ENCODE peak calls at places on chromosomes 3 and 15, in six cellular contexts. C is AG09319, P is cardiac muscle cell, O is GM20000, J is astrocyte of the spinal cord, R is uterus. W is an unnamed sample.
A peak's percentile ranks its signal among the peaks of the same experiment; 100 is the strongest.

GRCh38 chr15:36362508-36362907 is 216.9 kb upstream of the CDIN1 start:
- DNase-seq in C (no peak), R (no peak), O (no peak), J (no peak), P (peak; percentile 73), W (no peak)

GRCh38 chr3:56783644-56784451 is 17.9 kb downstream of the ARHGEF3 start:
- DNase-seq in C (peak; percentile 66), J (peak; percentile 94), O (peak; percentile 83), P (no peak), R (peak; percentile 33), W (peak; percentile 92)

GRCh38 chr3:37291275-37291700 is 116.9 kb upstream of the LRRFIP2 start:
- DNase-seq in J (peak; percentile 62), P (no peak), C (peak; percentile 40), R (no peak), O (no peak), W (peak; percentile 27)

GRCh38 chr3:129558772-129559564 is 16.0 kb downstream of the H1-8 start:
- DNase-seq in O (no peak), P (no peak), R (no peak), J (peak; percentile 61), C (peak; percentile 79), W (no peak)

GRCh38 chr15:57377478-57377847 is 1.2 kb downstream of the CGNL1 start:
- DNase-seq in J (no peak), P (no peak), O (no peak), R (no peak), C (no peak), W (peak; percentile 23)

GRCh38 chr3:104635872-104636580 is 730.7 kb upstream of the ALCAM start:
- DNase-seq in C (no peak), R (no peak), O (no peak), P (no peak), J (no peak), W (no peak)

GRCh38 chr3:64300790-64301423 is 75.6 kb upstream of the PRICKLE2 start:
- DNase-seq in R (no peak), C (peak; percentile 60), O (no peak), P (no peak), J (peak; percentile 86), W (peak; percentile 56)

GRCh38 chr3:106345353-106346027 is 476.7 kb upstream of the CBLB start:
- DNase-seq in J (peak; percentile 97), P (no peak), C (peak; percentile 99), O (no peak), R (no peak), W (peak; percentile 92)

GRCh38 chr3:38126121-38126892 is 10.6 kb downstream of the ACAA1 start:
- DNase-seq in C (no peak), O (no peak), P (no peak), J (no peak), R (no peak), W (no peak)

GRCh38 chr3:37456270-37456708 is 281.9 kb upstream of the LRRFIP2 start:
- DNase-seq in C (no peak), R (peak; percentile 43), J (no peak), O (no peak), P (peak; percentile 64), W (peak; percentile 18)

GRCh38 chr3:60514866-60515265 is 736.4 kb downstream of the FHIT start:
- DNase-seq in O (no peak), J (no peak), R (no peak), P (no peak), C (no peak), W (no peak)

GRCh38 chr3:190848891-190849290 is 13.6 kb downstream of the GMNC start:
- DNase-seq in J (no peak), O (no peak), C (no peak), R (no peak), P (no peak), W (no peak)

GRCh38 chr3:89964347-89964746 is 856.9 kb downstream of the EPHA3 start:
- DNase-seq in O (no peak), C (no peak), J (peak; percentile 45), P (no peak), R (no peak), W (peak; percentile 15)

GRCh38 chr15:89781891-89782618 is 5.9 kb downstream of the MESP2 start:
- DNase-seq in R (no peak), C (no peak), P (no peak), J (peak; percentile 55), O (no peak), W (peak; percentile 84)

GRCh38 chr3:42710323-42711021 is 7.9 kb upstream of the HHATL start:
- DNase-seq in O (no peak), J (no peak), P (no peak), C (no peak), R (no peak), W (no peak)

GRCh38 chr3:31234143-31234542 is 298.6 kb upstream of the STT3B start:
- DNase-seq in C (no peak), R (no peak), P (no peak), O (no peak), J (no peak), W (no peak)

GRCh38 chr3:184777566-184778356 is 34.2 kb upstream of the VPS8 start:
- DNase-seq in O (peak; percentile 90), J (peak; percentile 94), P (peak; percentile 92), C (peak; percentile 93), R (peak; percentile 86), W (peak; percentile 87)

GRCh38 chr15:40706121-40706520 is 11.1 kb downstream of the RAD51 start:
- DNase-seq in P (no peak), J (no peak), C (no peak), R (no peak), O (no peak), W (no peak)

GRCh38 chr15:38490231-38490630 is 36.3 kb downstream of the FAM98B start:
- DNase-seq in O (no peak), P (no peak), R (no peak), J (peak; percentile 70), C (peak; percentile 5), W (no peak)

GRCh38 chr3:124634210-124635168 is 95.8 kb upstream of the UMPS start:
- DNase-seq in O (peak; percentile 27), R (no peak), C (no peak), P (no peak), J (no peak), W (no peak)

GRCh38 chr3:42638339-42638842 is 15.1 kb upstream of the ZBTB47 start:
- DNase-seq in C (no peak), O (no peak), J (no peak), P (no peak), R (no peak), W (no peak)

GRCh38 chr15:69484837-69485236 is 32.2 kb downstream of the RPLP1 start:
- DNase-seq in R (no peak), C (no peak), J (no peak), O (no peak), P (no peak), W (peak; percentile 60)

GRCh38 chr15:29369261-29369660 is 99.6 kb upstream of the NSMCE3 start:
- DNase-seq in C (no peak), O (no peak), R (no peak), P (no peak), J (no peak), W (no peak)

GRCh38 chr3:141642215-141642614 is 95.9 kb upstream of the RNF7 start:
- DNase-seq in J (no peak), P (no peak), R (no peak), O (no peak), C (no peak), W (no peak)

GRCh38 chr15:71201471-71201870 is 86.2 kb downstream of the THSD4 start:
- DNase-seq in P (peak; percentile 84), R (no peak), J (no peak), C (no peak), O (no peak), W (no peak)

GRCh38 chr15:100330221-100330620 is 11.6 kb downstream of the ADAMTS17 start:
- DNase-seq in R (no peak), J (no peak), O (no peak), P (no peak), C (no peak), W (no peak)

GRCh38 chr15:74808073-74808839 is 4.4 kb upstream of the LMAN1L start:
- DNase-seq in P (no peak), J (no peak), O (no peak), R (no peak), C (no peak), W (peak; percentile 88)

DNA sequence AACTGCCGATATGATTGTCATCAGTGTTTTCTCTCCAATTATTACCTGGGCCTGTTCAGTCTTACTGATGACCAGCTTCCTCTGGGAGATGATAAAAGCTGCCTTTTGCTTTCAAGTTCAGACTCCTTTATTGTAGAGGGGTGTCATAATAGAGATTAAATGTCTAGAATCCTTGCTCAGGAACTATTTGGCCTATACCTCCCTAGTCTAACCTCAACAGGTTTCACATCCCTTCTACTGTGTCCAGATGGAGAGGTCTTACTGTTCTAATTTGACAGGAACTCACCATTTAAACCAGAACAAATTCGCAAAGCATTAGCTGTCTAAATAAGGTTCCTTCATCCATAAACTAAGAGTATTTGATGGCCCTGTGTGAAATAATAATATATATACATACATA is 88.0 kb downstream of the BCHE start:
- DNase-seq in C (no peak), J (no peak), P (no peak), R (no peak), O (no peak), W (no peak)
- TF ChIP-seq CTCF in C (no peak), J (no peak), P (no peak), R (no peak), O (no peak), W (no peak)

DNA sequence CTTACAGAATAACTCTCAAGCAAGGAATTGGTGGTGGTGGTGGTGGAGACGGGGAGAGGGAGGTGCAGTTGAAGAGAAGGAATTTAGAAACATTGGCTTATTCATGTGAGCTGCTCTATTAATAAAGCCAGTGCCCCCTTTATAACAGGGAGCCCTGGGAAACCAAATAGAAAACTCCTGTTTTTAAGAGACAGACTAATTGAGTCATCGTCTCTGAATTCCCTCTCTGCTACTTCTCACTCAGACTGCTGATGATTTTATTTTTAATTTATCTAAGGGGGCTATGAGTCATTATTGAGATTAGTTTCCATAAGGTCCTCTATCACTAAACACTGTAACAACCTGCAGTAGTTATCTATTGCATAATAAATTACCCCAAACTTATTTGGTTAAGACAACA is 145.9 kb upstream of the GALNT15 start:
- DNase-seq in J (peak; percentile 59), R (no peak), P (no peak), C (no peak), O (no peak), W (no peak)
- TF ChIP-seq CTCF in J (no peak), R (no peak), P (no peak), C (no peak), O (no peak), W (no peak)

GRCh38 chr3:161409858-161410257 is 38.5 kb upstream of the SPTSSB start:
- DNase-seq in R (no peak), C (no peak), P (no peak), J (no peak), O (no peak), W (peak; percentile 76)

GRCh38 chr3:161405836-161406235 is 34.5 kb upstream of the SPTSSB start:
- DNase-seq in C (no peak), R (no peak), P (no peak), J (no peak), O (no peak), W (no peak)

GRCh38 chr3:161412117-161412516 is 40.8 kb upstream of the SPTSSB start:
- DNase-seq in R (no peak), C (no peak), J (no peak), P (no peak), O (no peak), W (no peak)

GRCh38 chr3:161406594-161407555 is 35.6 kb upstream of the SPTSSB start:
- DNase-seq in R (no peak), P (no peak), O (no peak), C (no peak), J (no peak), W (no peak)

GRCh38 chr3:161409069-161409468 is 37.8 kb upstream of the SPTSSB start:
- DNase-seq in J (peak; percentile 49), R (no peak), P (no peak), C (no peak), O (peak; percentile 11), W (peak; percentile 76)
- TF ChIP-seq CTCF in J (peak; percentile 66), R (peak; percentile 29), P (peak; percentile 63), C (peak; percentile 70), O (no peak), W (peak; percentile 69)

GRCh38 chr3:53350652-53351051 is 3.3 kb upstream of the DCP1A start:
- DNase-seq in R (no peak), C (no peak), O (peak; percentile 25), J (no peak), P (no peak), W (peak; percentile 49)
- TF ChIP-seq CTCF in R (no peak), C (peak; percentile 20), O (no peak), J (peak; percentile 25), P (peak; percentile 9), W (peak; percentile 13)